ENCODE peak calls at places on chromosome 10, in seven cellular contexts. A, F, S, R, Y, N and X are unnamed samples.

GRCh38 chr10:43026039-43026973 is 50.6 kb upstream of the RET start:
- DNase-seq in S (no peak), N (no peak), R (no peak), F (no peak), A (no peak), Y (no peak), X (no peak)

GRCh38 chr10:3895045-3895609 is 110.1 kb upstream of the KLF6 start:
- DNase-seq in F (peak), Y (no peak), R (no peak), N (no peak), A (peak), S (no peak), X (no peak)

GRCh38 chr10:101367569-101368453 is 13.8 kb downstream of the BTRC start:
- DNase-seq in F (peak), A (peak), Y (no peak), S (no peak), R (peak), N (no peak), X (peak)

GRCh38 chr10:10730644-10731043 is 287.0 kb upstream of the CELF2 start:
- DNase-seq in A (no peak), F (no peak), Y (no peak), R (no peak), N (no peak), S (no peak), X (no peak)

GRCh38 chr10:3772349-3773222 is 12.4 kb downstream of the KLF6 start:
- DNase-seq in A (peak), F (no peak), Y (no peak), N (no peak), R (no peak), S (no peak), X (no peak)

GRCh38 chr10:92094960-92095359 is 171.4 kb downstream of the BTAF1 start:
- DNase-seq in R (no peak), F (no peak), S (no peak), Y (no peak), A (no peak), N (no peak), X (no peak)

GRCh38 chr10:131175891-131176290 is 135.6 kb downstream of the TCERG1L start:
- DNase-seq in S (no peak), A (no peak), R (no peak), Y (no peak), N (no peak), F (no peak), X (no peak)

GRCh38 chr10:14749051-14749809 is 25.5 kb downstream of the FAM107B start:
- DNase-seq in R (no peak), A (no peak), S (peak), Y (no peak), N (no peak), F (peak), X (no peak)

GRCh38 chr10:113679463-113680171 is at the start of gene CASP7:
- DNase-seq in R (peak), A (peak), S (peak), Y (no peak), N (peak), F (peak), X (peak)

GRCh38 chr10:125431149-125431548 is 251.8 kb downstream of the TEX36 start:
- DNase-seq in N (no peak), F (no peak), Y (no peak), A (no peak), S (no peak), R (no peak), X (no peak)

GRCh38 chr10:24973163-24973562 is 20.8 kb upstream of the PRTFDC1 start:
- DNase-seq in N (no peak), R (no peak), S (no peak), A (no peak), Y (no peak), F (no peak), X (no peak)

GRCh38 chr10:123621910-123622309 is 44.2 kb upstream of the GPR26 start:
- DNase-seq in A (no peak), F (no peak), R (no peak), Y (no peak), S (no peak), N (no peak), X (no peak)

GRCh38 chr10:46048152-46048551 is 2.1 kb upstream of the MSMB start:
- DNase-seq in A (no peak), Y (no peak), F (no peak), R (no peak), S (no peak), N (no peak), X (no peak)

GRCh38 chr10:77479586-77479985 is 158.0 kb downstream of the KCNMA1 start:
- DNase-seq in R (no peak), N (no peak), A (no peak), Y (no peak), S (no peak), F (no peak), X (no peak)

GRCh38 chr10:131083915-131084790 is 227.4 kb downstream of the TCERG1L start:
- DNase-seq in A (no peak), Y (no peak), R (no peak), N (no peak), S (no peak), F (no peak), X (no peak)

GRCh38 chr10:11298116-11298515 is 280.4 kb downstream of the CELF2 start:
- DNase-seq in Y (peak), N (no peak), F (no peak), R (no peak), S (no peak), A (no peak), X (no peak)

GRCh38 chr10:15122477-15123030 is 25.4 kb downstream of the RPP38 start:
- DNase-seq in F (no peak), N (no peak), S (no peak), Y (no peak), R (no peak), A (no peak), X (no peak)

GRCh38 chr10:48970654-48971053 is 31.0 kb upstream of the LRRC18 start:
- DNase-seq in A (no peak), R (no peak), N (no peak), Y (no peak), F (no peak), S (no peak), X (no peak)

GRCh38 chr10:77244746-77245145 is 392.9 kb downstream of the KCNMA1 start:
- DNase-seq in Y (no peak), F (no peak), S (no peak), A (no peak), N (no peak), R (no peak), X (no peak)

GRCh38 chr10:4809156-4809555 is 16.9 kb upstream of the AKR1E2 start:
- DNase-seq in F (no peak), A (no peak), R (no peak), Y (no peak), S (no peak), N (no peak), X (no peak)

GRCh38 chr10:29736325-29737208 is 101.8 kb upstream of the SVIL start:
- DNase-seq in Y (no peak), F (peak), A (peak), N (peak), S (peak), R (no peak), X (peak)

GRCh38 chr10:93206652-93207051 is 133.0 kb downstream of the CYP26A1 start:
- DNase-seq in A (no peak), F (peak), S (no peak), N (no peak), R (no peak), Y (no peak), X (no peak)

GRCh38 chr10:133279266-133279960 is 2.7 kb upstream of the ADAM8 start:
- DNase-seq in A (no peak), S (no peak), F (no peak), Y (no peak), N (no peak), R (no peak), X (no peak)

GRCh38 chr10:133279961-133280283 is 3.3 kb upstream of the ADAM8 start:
- DNase-seq in A (no peak), R (no peak), S (no peak), F (no peak), Y (no peak), N (no peak), X (no peak)

GRCh38 chr10:133277993-133278576 is 1.4 kb upstream of the ADAM8 start:
- DNase-seq in N (no peak), F (no peak), A (no peak), Y (no peak), S (peak), R (no peak), X (no peak)

GRCh38 chr10:133277277-133277992 is 767 bp upstream of the ADAM8 start:
- DNase-seq in R (no peak), Y (no peak), N (no peak), F (no peak), S (no peak), A (no peak), X (no peak)

GRCh38 chr10:133278577-133279265 is 2.1 kb upstream of the ADAM8 start:
- DNase-seq in S (peak), Y (no peak), F (no peak), N (peak), R (no peak), A (peak), X (peak)
- TF ChIP-seq POLR2A in S (peak), Y (no peak), F (no peak), N (no peak), R (no peak), A (no peak), X (no peak)

DNA sequence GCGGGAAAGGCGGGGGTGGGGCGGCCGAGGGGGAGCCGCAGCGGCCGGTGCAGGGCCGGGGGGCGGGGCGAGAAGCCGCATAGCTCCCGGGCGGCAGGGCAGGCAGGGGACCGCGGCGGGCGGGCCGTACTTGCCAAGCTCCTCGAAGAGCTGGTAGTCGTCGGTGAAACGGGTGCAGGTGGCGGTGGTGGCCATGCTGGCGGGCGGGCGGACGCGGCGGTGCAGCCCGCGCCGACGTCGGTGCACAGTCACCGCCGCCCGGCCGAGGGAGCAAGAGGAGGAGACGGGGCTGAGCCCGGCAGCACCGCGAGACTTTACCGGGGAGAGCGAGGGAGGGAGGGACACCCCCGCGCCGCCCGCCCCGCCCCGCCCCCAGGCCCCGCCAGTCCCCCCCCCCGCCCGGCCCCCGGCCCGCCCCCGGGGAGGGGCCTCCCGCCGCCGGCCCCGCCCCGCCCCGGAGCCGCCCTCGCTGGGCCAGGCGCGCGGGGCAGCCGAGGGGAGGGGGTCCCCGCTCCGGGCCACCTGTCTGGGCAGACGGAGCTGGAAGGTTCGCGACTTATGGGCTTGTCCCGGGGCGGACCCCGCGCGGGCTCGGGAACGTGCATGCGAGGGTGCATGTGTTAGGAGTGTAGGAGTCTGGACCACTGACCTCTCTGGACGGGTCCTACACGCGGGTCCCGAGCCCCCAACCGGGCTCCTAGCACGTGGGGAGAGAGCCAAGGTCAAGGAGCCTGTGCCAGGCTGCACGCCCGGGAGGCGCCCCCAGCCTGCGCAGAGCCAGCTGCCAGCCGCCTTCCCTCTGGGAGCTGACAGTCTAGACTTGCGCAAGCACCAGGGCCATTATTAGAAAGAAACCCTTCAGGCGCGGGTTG is at the start of gene CAMK2G:
- DNase-seq in S (peak), R (no peak), Y (no peak), F (peak), A (peak), N (peak), X (peak)
- TF ChIP-seq POLR2A in S (peak), R (no peak), Y (peak), F (peak), A (peak), N (no peak), X (peak)

DNA sequence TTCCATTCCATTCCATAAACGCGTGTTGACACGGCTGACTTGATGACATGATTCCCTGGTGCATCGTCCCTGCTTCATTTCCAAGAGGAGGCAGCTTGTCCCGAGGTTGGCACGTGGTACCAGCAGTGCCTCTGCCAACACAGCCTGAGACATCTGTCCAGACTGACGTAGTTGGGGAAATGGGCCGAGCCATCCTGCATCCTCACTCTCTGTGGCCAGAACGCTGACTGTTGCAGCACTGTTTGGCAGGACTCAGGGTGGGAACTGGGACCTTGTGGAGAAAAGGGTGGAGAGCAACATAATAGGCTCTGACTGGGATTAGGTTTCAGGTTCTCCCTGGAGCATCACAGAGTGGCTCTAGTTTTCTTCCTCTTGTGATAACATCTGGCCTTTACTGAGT is 118.6 kb upstream of the BTBD16 start:
- DNase-seq in R (no peak), A (peak), F (no peak), N (no peak), S (peak), Y (no peak), X (no peak)
- TF ChIP-seq POLR2A in R (no peak), A (no peak), F (no peak), N (no peak), S (peak), Y (no peak), X (no peak)

GRCh38 chr10:50991496-50992355 is 82.6 kb upstream of the PRKG1 start:
- DNase-seq in N (peak), R (no peak), Y (no peak), F (no peak), A (peak), S (peak), X (no peak)
- TF ChIP-seq POLR2A in N (no peak), R (no peak), Y (no peak), F (no peak), A (peak), S (peak), X (peak)

GRCh38 chr10:110209399-110209925 is 2.1 kb downstream of the MXI1 start:
- DNase-seq in S (peak), N (peak), A (peak), Y (no peak), F (peak), R (peak), X (peak)
- TF ChIP-seq POLR2A in S (peak), N (no peak), A (no peak), Y (no peak), F (no peak), R (no peak), X (no peak)

GRCh38 chr10:71963351-71963755 is 842 bp upstream of the CHST3 start:
- DNase-seq in R (no peak), N (peak), Y (no peak), A (no peak), S (no peak), F (no peak), X (no peak)
- TF ChIP-seq POLR2A in R (no peak), N (no peak), Y (peak), A (no peak), S (no peak), F (no peak), X (no peak)

GRCh38 chr10:28302668-28303488 is at the start of gene MPP7:
- DNase-seq in N (peak), Y (peak), A (peak), R (peak), S (peak), F (peak), X (peak)
- TF ChIP-seq POLR2A in N (no peak), Y (peak), A (no peak), R (no peak), S (peak), F (no peak), X (peak)

DNA sequence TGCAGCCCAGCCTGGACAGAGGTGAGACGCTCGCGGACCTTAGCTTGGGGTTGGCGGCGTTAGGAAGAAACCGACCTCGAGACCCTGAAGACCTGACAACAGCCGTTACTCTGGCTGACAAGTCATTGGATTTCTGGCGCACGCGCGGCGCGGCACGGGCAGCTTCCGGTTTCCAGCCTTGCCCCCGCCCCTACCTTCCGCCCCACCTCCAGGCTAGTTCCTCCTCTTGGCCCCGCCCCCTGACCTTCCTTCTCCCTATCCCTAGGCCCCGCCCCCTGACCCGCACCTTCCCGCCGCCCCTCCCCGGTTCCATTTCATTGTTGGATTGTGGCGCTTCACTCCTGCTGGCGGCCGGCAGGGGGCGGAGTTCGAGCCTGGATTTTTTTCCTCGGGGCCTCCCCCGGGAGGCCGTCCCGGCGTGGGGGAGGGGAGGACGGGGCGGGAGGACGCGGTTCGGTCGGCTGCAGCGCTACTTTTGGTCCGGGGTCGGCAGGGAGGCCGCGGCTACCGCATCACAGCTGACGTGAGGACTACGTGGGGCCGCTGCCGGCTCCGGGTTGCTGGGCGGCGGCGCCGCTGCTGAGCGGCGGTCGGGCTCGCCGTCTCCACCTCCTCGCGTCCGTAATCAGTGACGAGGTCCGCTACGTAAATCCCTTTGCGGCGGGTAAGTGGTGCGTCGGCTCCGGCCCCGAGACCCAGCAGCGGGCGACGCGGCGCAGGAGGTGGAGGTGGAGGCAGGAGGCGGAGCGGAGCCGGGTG is at the start of gene CREM:
- DNase-seq in A (peak), R (peak), F (peak), S (peak), N (peak), Y (peak), X (peak)
- TF ChIP-seq POLR2A in A (peak), R (peak), F (peak), S (peak), N (peak), Y (peak), X (peak)

DNA sequence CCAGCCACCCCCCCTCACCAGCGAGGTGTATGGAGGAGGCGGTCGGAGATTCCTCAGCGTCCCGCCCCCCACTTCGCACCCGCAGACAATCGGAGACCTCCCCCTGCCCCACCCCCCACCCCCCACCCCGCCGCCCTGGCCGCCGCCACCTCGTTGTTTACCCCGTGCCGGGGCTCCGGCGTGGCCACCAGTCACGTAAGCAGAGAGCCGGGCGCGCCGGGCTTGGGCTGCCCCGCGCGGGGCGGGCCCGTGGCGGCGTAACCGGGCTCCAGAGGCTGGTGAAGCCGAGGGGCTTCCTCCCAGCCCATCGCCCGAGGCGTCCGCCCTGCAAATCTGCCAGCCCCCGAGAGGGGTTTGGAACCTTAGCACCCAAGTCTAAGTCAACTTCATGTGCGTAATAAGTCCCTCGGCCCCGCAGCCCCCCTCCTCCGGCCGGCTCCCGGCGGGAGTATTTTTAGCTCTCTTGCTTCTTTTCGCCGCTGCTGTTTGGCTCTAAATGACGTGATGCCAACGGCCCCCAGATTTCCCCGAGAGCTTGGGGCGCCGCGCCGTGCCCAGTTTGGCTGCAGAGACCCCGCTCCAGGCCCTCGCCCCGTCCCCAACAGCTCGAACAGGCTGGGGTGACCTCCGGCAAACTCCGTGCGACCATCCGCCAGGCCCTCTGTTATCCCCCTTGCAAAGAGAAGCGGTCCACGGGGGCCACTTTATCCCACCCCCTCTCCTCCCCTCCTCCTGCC is 2.7 kb downstream of the MXI1 start:
- DNase-seq in R (no peak), N (no peak), F (peak), S (peak), Y (no peak), A (peak), X (no peak)
- TF ChIP-seq POLR2A in R (no peak), N (no peak), F (no peak), S (no peak), Y (no peak), A (peak), X (no peak)

DNA sequence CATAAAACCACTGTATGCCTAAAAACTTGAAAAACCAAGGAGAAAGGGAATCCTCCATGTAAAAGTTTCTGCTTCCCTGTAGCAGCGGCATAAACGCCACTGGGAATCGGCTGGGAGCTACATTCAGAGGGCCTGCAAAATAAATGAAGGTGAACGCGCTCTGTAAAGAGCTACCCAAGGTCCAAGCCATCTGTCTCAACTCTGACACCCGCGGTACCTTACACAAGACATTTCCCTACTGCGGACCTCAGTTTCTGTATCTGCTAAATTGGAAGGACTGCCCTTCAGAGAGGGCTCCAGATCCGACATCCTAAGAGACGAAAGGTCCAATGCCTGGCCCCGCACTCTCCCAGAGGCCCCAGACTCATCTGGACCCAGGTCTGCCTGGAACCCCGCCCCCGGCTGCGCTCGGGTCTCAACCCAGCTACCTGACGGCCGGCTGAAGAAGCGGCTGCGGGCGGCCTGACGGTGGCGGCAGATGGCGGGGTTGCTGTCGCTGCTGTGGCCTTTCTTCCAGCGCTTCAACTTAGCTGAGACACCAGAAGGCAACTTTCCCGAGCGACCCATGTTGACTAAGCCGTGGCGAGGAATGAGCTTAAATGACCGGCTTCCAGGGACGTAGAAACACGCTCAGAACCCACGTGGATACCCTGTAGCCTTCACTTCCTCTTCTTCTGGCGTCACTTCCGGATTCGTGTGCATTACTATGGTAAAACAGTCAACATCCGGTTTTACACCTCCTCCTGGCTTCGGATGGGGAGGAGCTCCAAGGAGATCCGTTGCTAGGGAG is at the start of gene RRP12:
- DNase-seq in S (peak), N (peak), Y (no peak), F (peak), A (peak), R (peak), X (peak)
- TF ChIP-seq POLR2A in S (peak), N (no peak), Y (no peak), F (peak), A (peak), R (peak), X (peak)